ENCODE peak calls at places on chromosomes 13 and 19, in nine cellular contexts. H is body of pancreas, R is H1, B is GM12878, S is heart left ventricle, U is ovary, I is tibial nerve, D is adrenal gland, G is uterus. Q is an unnamed sample.

GRCh38 chr13:60974296-60974695 is 441.4 kb downstream of the PCDH20 start:
- DNase-seq in H (no peak), R (no peak), B (no peak), S (no peak), U (no peak), I (no peak), D (no peak), G (no peak), Q (no peak)

GRCh38 chr19:6232567-6232966 is 47.2 kb downstream of the MLLT1 start:
- DNase-seq in H (no peak), R (no peak), B (no peak), S (no peak), U (no peak), I (no peak), D (no peak), G (peak; percentile 48), Q (no peak)

GRCh38 chr13:86922936-86923335 is 748.2 kb upstream of the SLITRK5 start:
- DNase-seq in H (no peak), R (no peak), B (no peak), S (no peak), U (no peak), I (no peak), D (no peak), G (no peak), Q (no peak)

GRCh38 chr13:69947577-69947976 is 160.0 kb upstream of the ATXN8OS start:
- DNase-seq in H (no peak), R (no peak), B (no peak), S (no peak), U (no peak), I (no peak), D (no peak), G (no peak), Q (no peak)

GRCh38 chr13:30862707-30863106 is 43.4 kb upstream of the MEDAG start:
- DNase-seq in H (no peak), R (no peak), B (no peak), S (no peak), U (peak; percentile 72), I (no peak), D (no peak), G (peak; percentile 75), Q (no peak)

GRCh38 chr19:38657633-38658222 is 10.3 kb downstream of the ACTN4 start:
- DNase-seq in H (no peak), R (no peak), B (no peak), S (no peak), U (no peak), I (no peak), D (no peak), G (no peak), Q (no peak)

GRCh38 chr19:19361075-19361594 is 40.5 kb downstream of the MAU2 start:
- DNase-seq in H (peak; percentile 82), R (peak; percentile 90), B (peak; percentile 73), S (peak; percentile 80), U (peak; percentile 73), I (peak; percentile 75), D (peak; percentile 89), G (peak; percentile 78), Q (peak; percentile 67)

GRCh38 chr13:40399756-40400155 is 266.7 kb downstream of the FOXO1 start:
- DNase-seq in H (no peak), R (no peak), B (no peak), S (no peak), U (no peak), I (no peak), D (no peak), G (no peak), Q (no peak)

GRCh38 chr19:40592170-40592569 is 9.0 kb upstream of the LTBP4 start:
- DNase-seq in H (no peak), R (no peak), B (no peak), S (no peak), U (no peak), I (no peak), D (no peak), G (no peak), Q (no peak)

GRCh38 chr19:49427855-49428546 is 2.8 kb downstream of the GFY start:
- DNase-seq in H (no peak), R (peak; percentile 87), B (no peak), S (no peak), U (no peak), I (no peak), D (no peak), G (no peak), Q (no peak)

GRCh38 chr13:33022986-33023385 is 6.8 kb downstream of the KL start:
- DNase-seq in H (no peak), R (no peak), B (no peak), S (no peak), U (no peak), I (no peak), D (no peak), G (no peak), Q (no peak)

GRCh38 chr19:3441986-3442329 is 38.4 kb downstream of the SMIM24 start:
- DNase-seq in H (no peak), R (no peak), B (no peak), S (no peak), U (no peak), I (no peak), D (no peak), G (no peak), Q (no peak)

GRCh38 chr13:106104281-106104901 is 431.1 kb downstream of the EFNB2 start:
- DNase-seq in H (no peak), R (no peak), B (no peak), S (no peak), U (no peak), I (no peak), D (no peak), G (no peak), Q (no peak)

GRCh38 chr13:40145139-40145538 is 489.7 kb downstream of the COG6 start:
- DNase-seq in H (no peak), R (no peak), B (no peak), S (no peak), U (no peak), I (no peak), D (no peak), G (no peak), Q (no peak)

DNA sequence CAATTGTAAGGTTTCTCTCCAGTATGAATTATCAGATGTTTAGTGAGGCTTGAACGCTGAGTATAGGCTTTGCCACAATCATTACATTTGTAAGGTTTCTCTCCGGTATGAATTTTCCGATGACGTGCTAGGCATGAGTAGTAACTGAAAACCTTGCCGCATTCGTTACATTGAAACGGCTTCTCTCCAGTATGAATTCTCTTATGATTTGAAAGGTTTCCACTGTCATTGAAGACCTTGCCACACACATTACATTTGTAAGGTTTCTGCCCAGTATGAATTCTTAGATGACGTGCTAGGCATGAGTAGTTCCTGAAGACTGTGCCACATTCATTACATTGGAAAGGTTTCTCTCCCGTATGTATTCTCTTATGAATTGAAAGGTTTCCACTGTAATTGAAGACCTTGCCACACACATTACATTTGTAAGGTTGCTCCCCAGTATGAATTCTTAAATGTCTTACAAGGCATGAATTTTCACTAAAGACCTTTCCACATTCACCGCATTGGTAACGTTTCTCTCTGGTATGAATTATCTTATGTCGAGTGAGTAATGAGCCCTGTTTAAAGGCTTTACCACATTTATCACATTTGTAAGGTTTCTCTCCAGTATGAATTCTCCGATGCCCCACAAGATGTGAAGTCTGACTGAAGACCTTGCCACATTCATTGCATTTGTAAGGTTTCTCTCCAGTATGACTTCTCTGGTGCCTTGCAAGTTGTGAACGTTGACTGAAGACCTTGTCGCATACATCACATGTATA is 15.6 kb downstream of the ZNF836 start:
- DNase-seq in H (no peak), R (no peak), B (no peak), S (no peak), U (no peak), I (no peak), D (no peak), G (no peak), Q (no peak)
- TF ChIP-seq POLR2A in H (no peak), R (no peak), B (no peak), S (no peak), U (no peak), I (no peak), D (no peak), G (no peak), Q (no peak)

GRCh38 chr19:1605236-1606137 is at the start of gene UQCR11:
- DNase-seq in H (peak; percentile 95), R (peak; percentile 90), B (peak; percentile 80), S (peak; percentile 97), U (peak; percentile 95), I (peak; percentile 92), D (peak; percentile 96), G (peak; percentile 95), Q (peak; percentile 93)
- TF ChIP-seq CTCF in H (peak; percentile 20), R (peak; percentile 45), B (peak; percentile 76), S (peak; percentile 55), U (peak; percentile 2), I (peak; percentile 33), D (peak; percentile 75), G (peak; percentile 76), Q (peak; percentile 26)

GRCh38 chr19:10752913-10753285 is 35.0 kb downstream of the DNM2 start:
- DNase-seq in H (no peak), R (no peak), B (no peak), S (no peak), U (no peak), I (no peak), D (no peak), G (no peak), Q (no peak)
- H3K4me1 ChIP-seq in H (peaks cover 51% of the 10 kb centered on the region), R (peaks cover 3% of the 10 kb centered on the region), B (no peaks in the 10 kb centered on the region), S (peaks cover 70% of the 10 kb centered on the region), U (peaks cover 10% of the 10 kb centered on the region), I (peaks cover 27% of the 10 kb centered on the region), D (peaks cover 68% of the 10 kb centered on the region), G (peaks cover 14% of the 10 kb centered on the region), Q (peaks cover 3% of the 10 kb centered on the region)

GRCh38 chr19:50894478-50895356 is 16.5 kb downstream of the KLK4 start:
- DNase-seq in H (no peak), R (no peak), B (no peak), S (no peak), U (no peak), I (no peak), D (no peak), G (no peak), Q (no peak)

GRCh38 chr19:50898018-50898417 is 13.2 kb downstream of the KLK4 start:
- DNase-seq in H (no peak), R (no peak), B (no peak), S (no peak), U (no peak), I (no peak), D (no peak), G (no peak), Q (no peak)

GRCh38 chr19:50897612-50898011 is 13.6 kb downstream of the KLK4 start:
- DNase-seq in H (no peak), R (no peak), B (no peak), S (no peak), U (no peak), I (no peak), D (no peak), G (no peak), Q (no peak)

GRCh38 chr19:50897191-50897607 is 14.0 kb downstream of the KLK4 start:
- DNase-seq in H (no peak), R (no peak), B (peak; percentile 59), S (no peak), U (no peak), I (no peak), D (no peak), G (no peak), Q (no peak)

DNA sequence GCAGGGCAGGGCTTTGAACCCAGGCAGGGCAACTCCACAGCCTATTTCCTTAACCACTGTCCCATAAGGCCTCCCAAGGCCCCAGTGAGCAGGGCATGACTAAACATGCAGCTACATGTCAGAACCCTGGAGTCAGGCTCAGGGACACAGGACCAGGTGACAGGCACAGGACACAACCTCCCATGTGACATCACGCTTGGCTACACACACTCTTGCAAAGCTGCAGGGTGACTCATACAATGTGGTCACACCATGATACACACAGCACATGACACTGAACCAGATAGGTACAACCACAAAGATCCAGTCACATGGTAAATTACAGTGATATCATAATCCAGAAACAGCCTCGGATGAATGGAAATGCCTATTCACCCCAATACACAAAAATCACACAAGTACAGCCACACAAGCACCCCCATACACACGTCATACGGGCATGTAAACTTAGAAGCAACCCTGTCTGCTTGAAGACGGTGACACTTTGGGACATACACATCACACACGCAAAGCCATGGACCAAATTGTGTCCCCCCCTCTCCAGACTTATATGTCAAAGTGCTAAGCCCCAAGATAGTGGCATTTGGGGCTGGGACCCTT is 14.5 kb downstream of the KLK4 start:
- DNase-seq in H (no peak), R (no peak), B (peak; percentile 100), S (no peak), U (no peak), I (no peak), D (peak; percentile 89), G (no peak), Q (peak; percentile 32)
- TF ChIP-seq POLR2A in H (no peak), R (no peak), B (peak; percentile 51), S (no peak), U (no peak), I (no peak), D (no peak), G (no peak), Q (no peak)

Q was measured in breast epithelium.